ENCODE peak calls at places on chromosome 16, in four cellular contexts. V is mucosa of descending colon, L is astrocyte of the cerebellum, S is transverse colon. Y is an unnamed sample.

GRCh38 chr16:8955828-8956227 is 7.9 kb downstream of the USP7 start:
- DNase-seq in L (no peak), S (no peak), V (no peak), Y (no peak)

GRCh38 chr16:25922438-25922837 is 230.7 kb downstream of the HS3ST4 start:
- DNase-seq in S (no peak), L (no peak), V (no peak), Y (no peak)

GRCh38 chr16:66927918-66928649 is 2.7 kb upstream of the RRAD start:
- DNase-seq in V (no peak), L (no peak), S (no peak), Y (no peak)

GRCh38 chr16:27729516-27730304 is 179.8 kb downstream of the KATNIP start:
- DNase-seq in L (no peak), S (no peak), V (peak), Y (no peak)

GRCh38 chr16:66926171-66926570 is 836 bp upstream of the RRAD start:
- DNase-seq in S (no peak), V (no peak), L (no peak), Y (no peak)

GRCh38 chr16:72241930-72242329 is 70.0 kb upstream of the PMFBP1 start:
- DNase-seq in V (no peak), S (peak), L (peak), Y (peak)

GRCh38 chr16:11016524-11016988 is 72.2 kb downstream of the CLEC16A start:
- DNase-seq in V (no peak), L (no peak), S (no peak), Y (no peak)

GRCh38 chr16:85607796-85608514 is 5.2 kb upstream of the GSE1 start:
- DNase-seq in V (no peak), S (no peak), L (no peak), Y (no peak)

GRCh38 chr16:61480250-61480649 is 556.0 kb downstream of the CDH8 start:
- DNase-seq in S (no peak), V (no peak), L (no peak), Y (no peak)

GRCh38 chr16:58661199-58661830 is 23.3 kb downstream of the SLC38A7 start:
- DNase-seq in S (peak), L (peak), V (no peak), Y (peak)

GRCh38 chr16:53052519-53053501 is at the start of gene CHD9NB:
- DNase-seq in S (peak), V (peak), L (no peak), Y (peak)

GRCh38 chr16:19062706-19063105 is 4.7 kb upstream of the COQ7 start:
- DNase-seq in V (no peak), L (no peak), S (no peak), Y (no peak)

GRCh38 chr16:51290410-51290809 is 139.3 kb upstream of the SALL1 start:
- DNase-seq in S (no peak), L (no peak), V (no peak), Y (no peak)

GRCh38 chr16:66267287-66268137 is 99.0 kb upstream of the CDH5 start:
- DNase-seq in V (no peak), S (no peak), L (no peak), Y (no peak)

GRCh38 chr16:84497418-84497817 is 7.0 kb downstream of the MEAK7 start:
- DNase-seq in L (no peak), S (no peak), V (no peak), Y (no peak)

GRCh38 chr16:9072806-9073341 is 18.6 kb upstream of the HAPSTR1 start:
- DNase-seq in L (peak), V (no peak), S (no peak), Y (no peak)

GRCh38 chr16:24117680-24118079 is 138.5 kb upstream of the CACNG3 start:
- DNase-seq in L (no peak), V (no peak), S (no peak), Y (no peak)

GRCh38 chr16:87874639-87875472 is 5.5 kb upstream of the SLC7A5 start:
- DNase-seq in V (no peak), L (no peak), S (no peak), Y (no peak)

GRCh38 chr16:86222541-86222940 is 287.8 kb upstream of the FOXF1 start:
- DNase-seq in L (no peak), V (no peak), S (no peak), Y (peak)

GRCh38 chr16:82658796-82659195 is 32.0 kb downstream of the CDH13 start:
- DNase-seq in L (no peak), V (no peak), S (no peak), Y (no peak)

GRCh38 chr16:67862623-67863583 is 9.9 kb upstream of the EDC4 start:
- DNase-seq in L (no peak), S (no peak), V (no peak), Y (no peak)

GRCh38 chr16:28317040-28317880 is 24.9 kb downstream of the SBK1 start:
- DNase-seq in L (no peak), S (peak), V (peak), Y (no peak)

GRCh38 chr16:80806957-80807356 is 2.6 kb upstream of the CDYL2 start:
- DNase-seq in L (no peak), V (no peak), S (no peak), Y (no peak)

GRCh38 chr16:56985288-56985961 is 3.9 kb upstream of the NLRC5 start:
- DNase-seq in L (peak), S (peak), V (peak), Y (peak)

GRCh38 chr16:11719171-11719570 is 23.5 kb downstream of the TXNDC11 start:
- DNase-seq in S (no peak), V (no peak), L (no peak), Y (no peak)

GRCh38 chr16:56617212-56618085 is 8.1 kb upstream of the MT1E start:
- DNase-seq in V (peak), S (peak), L (no peak), Y (no peak)

GRCh38 chr16:1884155-1884760 is 12.3 kb upstream of the MEIOB start:
- DNase-seq in L (no peak), S (peak), V (no peak), Y (no peak)
- TF ChIP-seq CTCF in L (no peak), S (peak), V (peak), Y (no peak)

GRCh38 chr16:4760221-4760910 is 6.6 kb downstream of the ZNF500 start:
- DNase-seq in V (no peak), L (no peak), S (no peak), Y (no peak)

GRCh38 chr16:4765511-4766474 is 1.2 kb downstream of the ZNF500 start:
- DNase-seq in V (no peak), S (no peak), L (no peak), Y (no peak)

GRCh38 chr16:4766875-4767628 is at the start of gene ZNF500:
- DNase-seq in V (peak), L (peak), S (peak), Y (peak)

GRCh38 chr16:4763791-4764190 is 3.2 kb downstream of the ZNF500 start:
- DNase-seq in L (no peak), S (no peak), V (no peak), Y (no peak)

GRCh38 chr16:4762205-4762604 is 4.8 kb downstream of the ZNF500 start:
- DNase-seq in L (no peak), S (no peak), V (no peak), Y (no peak)
- TF ChIP-seq CTCF in L (no peak), S (no peak), V (no peak), Y (no peak)

GRCh38 chr16:590875-591200 is 972 bp downstream of the RAB40C start:
- DNase-seq in L (no peak), S (no peak), V (no peak), Y (no peak)

GRCh38 chr16:593807-594206 is 3.9 kb downstream of the RAB40C start:
- DNase-seq in L (no peak), V (peak), S (no peak), Y (no peak)

GRCh38 chr16:591892-592517 is 2.1 kb downstream of the RAB40C start:
- DNase-seq in V (no peak), L (no peak), S (no peak), Y (no peak)

GRCh38 chr16:593406-593805 is 3.5 kb downstream of the RAB40C start:
- DNase-seq in S (peak), V (peak), L (no peak), Y (no peak)

DNA sequence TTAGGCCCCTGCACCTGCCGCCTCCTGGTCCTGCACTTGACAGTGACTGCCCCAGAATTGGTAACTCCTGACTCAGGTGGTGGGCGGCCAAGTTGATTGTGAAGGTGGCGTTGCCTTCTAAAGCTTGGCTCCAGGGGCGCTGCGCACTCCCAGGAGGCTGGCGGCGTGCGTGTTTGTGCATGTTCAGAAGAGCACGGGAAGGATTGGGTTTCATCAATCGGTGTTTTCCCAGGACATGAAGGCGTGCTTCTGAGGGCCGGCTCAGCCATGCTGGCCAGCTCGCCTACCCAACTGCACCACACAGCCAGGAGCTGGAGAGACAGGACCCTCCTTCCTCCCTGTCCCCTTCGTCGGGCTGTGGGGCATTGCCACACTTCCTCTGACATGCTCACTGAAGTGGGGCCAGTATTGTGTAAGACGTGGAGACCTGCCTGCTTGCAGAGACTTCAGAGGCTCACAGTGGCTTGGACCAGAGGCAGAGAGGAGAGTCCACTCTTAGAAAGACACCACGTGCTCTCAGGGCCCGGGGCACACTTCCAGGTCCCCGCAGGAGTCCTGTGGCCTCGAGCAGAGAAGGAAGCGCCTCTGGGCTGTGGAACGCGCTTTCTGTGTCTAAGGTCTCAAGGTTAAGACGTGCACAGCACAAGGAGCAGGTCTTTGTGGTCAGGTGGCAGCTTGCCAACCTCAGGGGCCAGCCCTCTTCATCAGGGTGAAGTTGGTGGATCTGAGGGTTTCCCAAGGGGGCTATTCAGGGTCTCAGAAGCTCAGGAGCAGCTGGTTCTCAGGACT is 2.8 kb downstream of the RAB40C start:
- DNase-seq in V (peak), L (no peak), S (peak), Y (no peak)
- TF ChIP-seq CTCF in V (no peak), L (no peak), S (no peak), Y (no peak)

GRCh38 chr16:73743665-73744496 is 552.7 kb upstream of the PSMD7 start:
- DNase-seq in L (no peak), V (peak), S (no peak), Y (no peak)
- TF ChIP-seq CTCF in L (no peak), V (no peak), S (no peak), Y (no peak)

DNA sequence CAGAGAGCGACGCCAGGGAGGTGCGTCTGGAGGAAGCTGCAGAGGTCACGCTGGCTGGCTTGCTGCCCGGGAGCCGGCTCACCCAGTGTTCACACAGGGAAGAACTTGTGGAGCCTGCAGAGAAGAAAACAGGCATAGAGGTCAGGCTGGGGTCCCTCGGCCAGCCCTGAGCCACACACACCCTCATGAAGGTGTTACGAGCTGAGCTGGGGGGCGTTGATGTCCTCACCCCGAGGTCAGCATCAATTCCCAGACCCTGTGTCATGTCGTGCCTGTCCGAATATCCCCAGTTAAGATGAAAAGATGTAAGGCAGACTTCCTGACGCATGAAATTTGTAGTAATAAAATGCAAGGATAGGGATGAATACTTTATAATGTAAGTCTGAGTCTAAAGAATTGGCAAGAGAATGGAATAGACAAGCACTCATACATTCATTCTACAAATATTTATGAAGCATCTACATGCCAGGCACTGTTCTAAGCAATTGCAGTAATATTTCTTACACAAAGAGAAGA is 77.1 kb downstream of the USP31 start:
- DNase-seq in L (peak), V (peak), S (peak), Y (no peak)
- TF ChIP-seq CTCF in L (no peak), V (no peak), S (no peak), Y (no peak)

GRCh38 chr16:30084096-30084815 is 7.5 kb downstream of the TBX6 start:
- DNase-seq in L (no peak), V (no peak), S (no peak), Y (no peak)

GRCh38 chr16:30084816-30085159 is 6.9 kb downstream of the TBX6 start:
- DNase-seq in L (no peak), S (no peak), V (no peak), Y (no peak)

GRCh38 chr16:30085247-30085646 is 6.5 kb downstream of the TBX6 start:
- DNase-seq in L (no peak), S (no peak), V (no peak), Y (no peak)

GRCh38 chr16:30083216-30084055 is 7.6 kb downstream of the PPP4C start:
- DNase-seq in V (no peak), S (no peak), L (no peak), Y (no peak)

GRCh38 chr16:30082545-30083090 is 6.8 kb downstream of the PPP4C start:
- DNase-seq in L (no peak), S (no peak), V (no peak), Y (no peak)
- TF ChIP-seq CTCF in L (peak), S (no peak), V (no peak), Y (no peak)